ENCODE peak calls at places on chromosomes 11 and 22, in ten cellular contexts. One of them, this sample, is unnamed.

GRCh38 chr11:43123443-43123842 is 188.4 kb upstream of the API5 start:
- DNase-seq in breast epithelium: no peak
- DNase-seq in AG04450: no peak
- DNase-seq in non-pigmented ciliary epithelial cell: no peak
- DNase-seq in CD4-positive, alpha-beta T cell: no peak
- DNase-seq in sciatic nerve: no peak
- DNase-seq in tibial artery: no peak
- DNase-seq in dorsolateral prefrontal cortex: no peak
- DNase-seq in HT1080: no peak
- DNase-seq in uterus: no peak
- DNase-seq in this sample: no peak

GRCh38 chr11:103484545-103484944 is 375.3 kb downstream of the DYNC2H1 start:
- DNase-seq in uterus: no peak
- DNase-seq in HT1080: no peak
- DNase-seq in dorsolateral prefrontal cortex: no peak
- DNase-seq in breast epithelium: no peak
- DNase-seq in tibial artery: no peak
- DNase-seq in non-pigmented ciliary epithelial cell: no peak
- DNase-seq in AG04450: no peak
- DNase-seq in CD4-positive, alpha-beta T cell: no peak
- DNase-seq in sciatic nerve: no peak
- DNase-seq in this sample: no peak

GRCh38 chr22:39252461-39253391 is 7.9 kb upstream of the PDGFB start:
- DNase-seq in HT1080: peak; percentile 39
- DNase-seq in tibial artery: no peak
- DNase-seq in non-pigmented ciliary epithelial cell: no peak
- DNase-seq in breast epithelium: no peak
- DNase-seq in dorsolateral prefrontal cortex: peak; percentile 39
- DNase-seq in AG04450: no peak
- DNase-seq in CD4-positive, alpha-beta T cell: no peak
- DNase-seq in uterus: no peak
- DNase-seq in sciatic nerve: no peak
- DNase-seq in this sample: no peak

GRCh38 chr22:37752189-37753061 is 55.3 kb upstream of the GCAT start:
- DNase-seq in AG04450: peak; percentile 47
- DNase-seq in HT1080: peak; percentile 97
- DNase-seq in non-pigmented ciliary epithelial cell: peak; percentile 58
- DNase-seq in breast epithelium: peak; percentile 94
- DNase-seq in tibial artery: peak; percentile 96
- DNase-seq in dorsolateral prefrontal cortex: peak; percentile 17
- DNase-seq in CD4-positive, alpha-beta T cell: no peak
- DNase-seq in sciatic nerve: peak; percentile 91
- DNase-seq in uterus: peak; percentile 90
- DNase-seq in this sample: no peak

GRCh38 chr11:29448246-29448877 is 568.5 kb downstream of the KCNA4 start:
- DNase-seq in breast epithelium: no peak
- DNase-seq in CD4-positive, alpha-beta T cell: no peak
- DNase-seq in HT1080: no peak
- DNase-seq in non-pigmented ciliary epithelial cell: peak; percentile 19
- DNase-seq in dorsolateral prefrontal cortex: peak; percentile 53
- DNase-seq in sciatic nerve: no peak
- DNase-seq in uterus: no peak
- DNase-seq in tibial artery: no peak
- DNase-seq in AG04450: no peak
- DNase-seq in this sample: no peak

GRCh38 chr11:82406611-82407010 is 327.1 kb downstream of the FAM181B start:
- DNase-seq in uterus: no peak
- DNase-seq in breast epithelium: no peak
- DNase-seq in CD4-positive, alpha-beta T cell: no peak
- DNase-seq in non-pigmented ciliary epithelial cell: no peak
- DNase-seq in tibial artery: no peak
- DNase-seq in sciatic nerve: no peak
- DNase-seq in dorsolateral prefrontal cortex: no peak
- DNase-seq in HT1080: no peak
- DNase-seq in AG04450: no peak
- DNase-seq in this sample: no peak

GRCh38 chr22:40628354-40629042 is 8.0 kb downstream of the MRTFA start:
- DNase-seq in breast epithelium: no peak
- DNase-seq in tibial artery: peak; percentile 29
- DNase-seq in dorsolateral prefrontal cortex: no peak
- DNase-seq in sciatic nerve: no peak
- DNase-seq in CD4-positive, alpha-beta T cell: no peak
- DNase-seq in uterus: no peak
- DNase-seq in HT1080: no peak
- DNase-seq in non-pigmented ciliary epithelial cell: no peak
- DNase-seq in AG04450: no peak
- DNase-seq in this sample: no peak

GRCh38 chr11:82507288-82507687 is 226.4 kb downstream of the FAM181B start:
- DNase-seq in HT1080: no peak
- DNase-seq in breast epithelium: no peak
- DNase-seq in CD4-positive, alpha-beta T cell: no peak
- DNase-seq in uterus: no peak
- DNase-seq in tibial artery: no peak
- DNase-seq in sciatic nerve: no peak
- DNase-seq in AG04450: no peak
- DNase-seq in dorsolateral prefrontal cortex: no peak
- DNase-seq in non-pigmented ciliary epithelial cell: no peak
- DNase-seq in this sample: no peak

GRCh38 chr11:59770324-59770723 is 15.1 kb downstream of the STX3 start:
- DNase-seq in breast epithelium: no peak
- DNase-seq in uterus: no peak
- DNase-seq in non-pigmented ciliary epithelial cell: no peak
- DNase-seq in HT1080: no peak
- DNase-seq in AG04450: no peak
- DNase-seq in CD4-positive, alpha-beta T cell: no peak
- DNase-seq in tibial artery: no peak
- DNase-seq in dorsolateral prefrontal cortex: no peak
- DNase-seq in sciatic nerve: no peak
- DNase-seq in this sample: no peak

GRCh38 chr11:67302571-67303131 is 679 bp upstream of the SSH3 start:
- DNase-seq in HT1080: no peak
- DNase-seq in non-pigmented ciliary epithelial cell: no peak
- DNase-seq in AG04450: no peak
- DNase-seq in sciatic nerve: peak; percentile 67
- DNase-seq in dorsolateral prefrontal cortex: no peak
- DNase-seq in breast epithelium: peak; percentile 58
- DNase-seq in uterus: peak; percentile 30
- DNase-seq in tibial artery: peak; percentile 73
- DNase-seq in CD4-positive, alpha-beta T cell: no peak
- DNase-seq in this sample: no peak

GRCh38 chr11:103295704-103296103 is 186.5 kb downstream of the DYNC2H1 start:
- DNase-seq in breast epithelium: no peak
- DNase-seq in AG04450: no peak
- DNase-seq in HT1080: no peak
- DNase-seq in uterus: no peak
- DNase-seq in non-pigmented ciliary epithelial cell: no peak
- DNase-seq in CD4-positive, alpha-beta T cell: no peak
- DNase-seq in tibial artery: no peak
- DNase-seq in dorsolateral prefrontal cortex: no peak
- DNase-seq in sciatic nerve: no peak
- DNase-seq in this sample: no peak

GRCh38 chr11:72569966-72570892 is 104.0 kb downstream of the PDE2A start:
- DNase-seq in dorsolateral prefrontal cortex: no peak
- DNase-seq in HT1080: peak; percentile 76
- DNase-seq in uterus: no peak
- DNase-seq in AG04450: peak; percentile 43
- DNase-seq in sciatic nerve: no peak
- DNase-seq in tibial artery: no peak
- DNase-seq in breast epithelium: no peak
- DNase-seq in CD4-positive, alpha-beta T cell: no peak
- DNase-seq in non-pigmented ciliary epithelial cell: peak; percentile 38
- DNase-seq in this sample: no peak

GRCh38 chr22:35345808-35346505 is 34.9 kb upstream of the HMOX1 start:
- DNase-seq in uterus: no peak
- DNase-seq in CD4-positive, alpha-beta T cell: no peak
- DNase-seq in breast epithelium: no peak
- DNase-seq in dorsolateral prefrontal cortex: no peak
- DNase-seq in tibial artery: no peak
- DNase-seq in AG04450: no peak
- DNase-seq in non-pigmented ciliary epithelial cell: no peak
- DNase-seq in sciatic nerve: no peak
- DNase-seq in HT1080: no peak
- DNase-seq in this sample: no peak

GRCh38 chr11:71388637-71389235 is 59.5 kb downstream of the DHCR7 start:
- DNase-seq in non-pigmented ciliary epithelial cell: no peak
- DNase-seq in tibial artery: no peak
- DNase-seq in uterus: no peak
- DNase-seq in AG04450: no peak
- DNase-seq in breast epithelium: no peak
- DNase-seq in HT1080: no peak
- DNase-seq in dorsolateral prefrontal cortex: no peak
- DNase-seq in sciatic nerve: no peak
- DNase-seq in CD4-positive, alpha-beta T cell: no peak
- DNase-seq in this sample: no peak

GRCh38 chr11:119696378-119697157 is 32.4 kb downstream of the NECTIN1 start:
- DNase-seq in tibial artery: no peak
- DNase-seq in dorsolateral prefrontal cortex: no peak
- DNase-seq in HT1080: no peak
- DNase-seq in AG04450: no peak
- DNase-seq in sciatic nerve: no peak
- DNase-seq in non-pigmented ciliary epithelial cell: no peak
- DNase-seq in breast epithelium: no peak
- DNase-seq in CD4-positive, alpha-beta T cell: no peak
- DNase-seq in uterus: no peak
- DNase-seq in this sample: no peak

GRCh38 chr22:36986242-36986821 is 32.9 kb downstream of the TST start:
- DNase-seq in CD4-positive, alpha-beta T cell: no peak
- DNase-seq in tibial artery: no peak
- DNase-seq in non-pigmented ciliary epithelial cell: no peak
- DNase-seq in breast epithelium: no peak
- DNase-seq in dorsolateral prefrontal cortex: no peak
- DNase-seq in uterus: no peak
- DNase-seq in AG04450: no peak
- DNase-seq in HT1080: peak; percentile 24
- DNase-seq in sciatic nerve: no peak
- DNase-seq in this sample: no peak

GRCh38 chr11:73201888-73202810 is 15.9 kb upstream of the P2RY2 start:
- DNase-seq in HT1080: no peak
- DNase-seq in tibial artery: peak; percentile 39
- DNase-seq in dorsolateral prefrontal cortex: no peak
- DNase-seq in AG04450: no peak
- DNase-seq in non-pigmented ciliary epithelial cell: no peak
- DNase-seq in breast epithelium: peak; percentile 33
- DNase-seq in uterus: no peak
- DNase-seq in CD4-positive, alpha-beta T cell: no peak
- DNase-seq in sciatic nerve: peak; percentile 28
- DNase-seq in this sample: no peak

GRCh38 chr11:6258141-6258540 is 1.5 kb upstream of the CCKBR start:
- DNase-seq in uterus: no peak
- DNase-seq in sciatic nerve: no peak
- DNase-seq in AG04450: no peak
- DNase-seq in non-pigmented ciliary epithelial cell: no peak
- DNase-seq in tibial artery: no peak
- DNase-seq in CD4-positive, alpha-beta T cell: no peak
- DNase-seq in breast epithelium: no peak
- DNase-seq in HT1080: no peak
- DNase-seq in dorsolateral prefrontal cortex: no peak
- DNase-seq in this sample: no peak

GRCh38 chr11:1260023-1260501 is 37.2 kb downstream of the MUC5B start:
- DNase-seq in dorsolateral prefrontal cortex: no peak
- DNase-seq in sciatic nerve: no peak
- DNase-seq in uterus: no peak
- DNase-seq in CD4-positive, alpha-beta T cell: peak; percentile 19
- DNase-seq in AG04450: no peak
- DNase-seq in tibial artery: no peak
- DNase-seq in HT1080: no peak
- DNase-seq in non-pigmented ciliary epithelial cell: no peak
- DNase-seq in breast epithelium: no peak
- DNase-seq in this sample: no peak

GRCh38 chr11:64358907-64359711 is at the start of gene RPS6KA4:
- DNase-seq in uterus: peak; percentile 47
- DNase-seq in breast epithelium: no peak
- DNase-seq in non-pigmented ciliary epithelial cell: no peak
- DNase-seq in sciatic nerve: peak; percentile 81
- DNase-seq in CD4-positive, alpha-beta T cell: no peak
- DNase-seq in HT1080: peak; percentile 60
- DNase-seq in AG04450: no peak
- DNase-seq in dorsolateral prefrontal cortex: peak; percentile 15
- DNase-seq in tibial artery: peak; percentile 84
- DNase-seq in this sample: peak; percentile 55

GRCh38 chr22:30423296-30423958 is 2.1 kb upstream of the MTFP1 start:
- DNase-seq in HT1080: no peak
- DNase-seq in dorsolateral prefrontal cortex: no peak
- DNase-seq in CD4-positive, alpha-beta T cell: peak; percentile 23
- DNase-seq in breast epithelium: peak; percentile 74
- DNase-seq in AG04450: no peak
- DNase-seq in uterus: peak; percentile 53
- DNase-seq in non-pigmented ciliary epithelial cell: no peak
- DNase-seq in sciatic nerve: peak; percentile 85
- DNase-seq in tibial artery: peak; percentile 83
- DNase-seq in this sample: no peak

GRCh38 chr11:65183201-65183891 is 1.6 kb downstream of the CAPN1 start:
- DNase-seq in dorsolateral prefrontal cortex: no peak
- DNase-seq in uterus: no peak
- DNase-seq in non-pigmented ciliary epithelial cell: no peak
- DNase-seq in sciatic nerve: peak; percentile 64
- DNase-seq in AG04450: no peak
- DNase-seq in CD4-positive, alpha-beta T cell: no peak
- DNase-seq in breast epithelium: no peak
- DNase-seq in HT1080: no peak
- DNase-seq in tibial artery: no peak
- DNase-seq in this sample: no peak

GRCh38 chr11:115269193-115269592 is 235.0 kb downstream of the CADM1 start:
- DNase-seq in sciatic nerve: no peak
- DNase-seq in breast epithelium: no peak
- DNase-seq in dorsolateral prefrontal cortex: no peak
- DNase-seq in tibial artery: no peak
- DNase-seq in HT1080: no peak
- DNase-seq in CD4-positive, alpha-beta T cell: no peak
- DNase-seq in non-pigmented ciliary epithelial cell: no peak
- DNase-seq in uterus: no peak
- DNase-seq in AG04450: no peak
- DNase-seq in this sample: no peak

GRCh38 chr11:74011360-74012071 is 2.6 kb upstream of the UCP3 start:
- DNase-seq in HT1080: no peak
- DNase-seq in CD4-positive, alpha-beta T cell: peak; percentile 35
- DNase-seq in breast epithelium: no peak
- DNase-seq in sciatic nerve: no peak
- DNase-seq in dorsolateral prefrontal cortex: no peak
- DNase-seq in uterus: no peak
- DNase-seq in AG04450: no peak
- DNase-seq in tibial artery: no peak
- DNase-seq in non-pigmented ciliary epithelial cell: no peak
- DNase-seq in this sample: no peak

GRCh38 chr11:59206635-59207034 is 6.1 kb downstream of the MPEG1 start:
- DNase-seq in tibial artery: no peak
- DNase-seq in HT1080: peak; percentile 30
- DNase-seq in sciatic nerve: no peak
- DNase-seq in AG04450: no peak
- DNase-seq in dorsolateral prefrontal cortex: peak; percentile 57
- DNase-seq in uterus: no peak
- DNase-seq in CD4-positive, alpha-beta T cell: no peak
- DNase-seq in non-pigmented ciliary epithelial cell: no peak
- DNase-seq in breast epithelium: no peak
- DNase-seq in this sample: no peak

GRCh38 chr11:131999084-131999483 is 628.7 kb downstream of the NTM start:
- DNase-seq in HT1080: no peak
- DNase-seq in breast epithelium: no peak
- DNase-seq in uterus: no peak
- DNase-seq in AG04450: no peak
- DNase-seq in sciatic nerve: no peak
- DNase-seq in tibial artery: no peak
- DNase-seq in CD4-positive, alpha-beta T cell: no peak
- DNase-seq in non-pigmented ciliary epithelial cell: no peak
- DNase-seq in dorsolateral prefrontal cortex: peak; percentile 20
- DNase-seq in this sample: no peak

GRCh38 chr11:120719348-120719747 is 207.8 kb downstream of the GRIK4 start:
- DNase-seq in dorsolateral prefrontal cortex: no peak
- DNase-seq in breast epithelium: no peak
- DNase-seq in CD4-positive, alpha-beta T cell: no peak
- DNase-seq in AG04450: no peak
- DNase-seq in sciatic nerve: no peak
- DNase-seq in tibial artery: no peak
- DNase-seq in uterus: no peak
- DNase-seq in HT1080: peak; percentile 31
- DNase-seq in non-pigmented ciliary epithelial cell: no peak
- DNase-seq in this sample: no peak

GRCh38 chr11:3000032-3000961 is 8.2 kb upstream of the NAP1L4 start:
- DNase-seq in non-pigmented ciliary epithelial cell: no peak
- DNase-seq in uterus: no peak
- DNase-seq in CD4-positive, alpha-beta T cell: no peak
- DNase-seq in AG04450: peak; percentile 38
- DNase-seq in HT1080: peak; percentile 24
- DNase-seq in sciatic nerve: peak; percentile 86
- DNase-seq in breast epithelium: peak; percentile 94
- DNase-seq in tibial artery: peak; percentile 88
- DNase-seq in dorsolateral prefrontal cortex: peak; percentile 98
- DNase-seq in this sample: no peak